ENCODE peak calls at places on chromosomes 4 and X, in six cellular contexts. U is OCI-LY7; K is cardiac muscle cell; Z is CD8-positive, alpha-beta T cell; W is IMR-90; G is BJ. O is an unnamed sample.

GRCh38 chrX:34381241-34381640 is 249.1 kb upstream of the FAM47A start:
- DNase-seq in W (no peak), K (peak), U (no peak), G (no peak), Z (no peak), O (no peak)

GRCh38 chrX:71542411-71542810 is 9.5 kb downstream of the OGT start:
- DNase-seq in G (no peak), K (peak), U (no peak), W (peak), Z (no peak), O (no peak)

GRCh38 chr4:18676136-18676922 is 654.8 kb upstream of the LCORL start:
- DNase-seq in W (no peak), G (peak), U (no peak), K (no peak), Z (no peak), O (no peak)

GRCh38 chrX:55142206-55142918 is 53.5 kb downstream of the PAGE2 start:
- DNase-seq in Z (no peak), K (no peak), G (no peak), U (no peak), W (no peak), O (no peak)

GRCh38 chrX:34656842-34657780 is at the start of gene TMEM47:
- DNase-seq in W (peak), K (peak), U (no peak), Z (no peak), G (peak), O (peak)

GRCh38 chr4:54958236-54958635 is 167.2 kb downstream of the KDR start:
- DNase-seq in G (no peak), U (no peak), Z (peak), W (peak), K (peak), O (no peak)

GRCh38 chr4:98466868-98467599 is 191.4 kb downstream of the TSPAN5 start:
- DNase-seq in Z (no peak), G (no peak), K (no peak), U (no peak), W (peak), O (no peak)

GRCh38 chr4:180827610-180828009 is 1415.6 kb upstream of the TENM3 start:
- DNase-seq in U (no peak), Z (no peak), W (peak), G (no peak), K (peak), O (no peak)

GRCh38 chr4:42512226-42512625 is 114.9 kb downstream of the SHISA3 start:
- DNase-seq in U (no peak), Z (no peak), G (no peak), K (no peak), W (no peak), O (no peak)

GRCh38 chr4:120682981-120683380 is 239.5 kb downstream of the PRDM5 start:
- DNase-seq in G (peak), U (no peak), K (no peak), Z (no peak), W (no peak), O (no peak)

GRCh38 chr4:130563891-130564418 is 1468.0 kb downstream of the C4orf33 start:
- DNase-seq in K (no peak), Z (no peak), U (no peak), G (no peak), W (no peak), O (no peak)

GRCh38 chr4:69999420-69999819 is 3.7 kb downstream of the STATH start:
- DNase-seq in K (peak), G (no peak), U (no peak), W (no peak), Z (no peak), O (no peak)

GRCh38 chr4:23333556-23333945 is 556.3 kb downstream of the PPARGC1A start:
- DNase-seq in K (peak), U (no peak), G (no peak), Z (no peak), W (peak), O (no peak)

GRCh38 chr4:24244663-24245519 is 339.5 kb downstream of the DHX15 start:
- DNase-seq in U (no peak), W (peak), Z (no peak), G (no peak), K (peak), O (no peak)

GRCh38 chrX:133413218-133413925 is 1.9 kb downstream of the GPC4 start:
- DNase-seq in Z (no peak), K (no peak), W (no peak), G (no peak), U (no peak), O (peak)

GRCh38 chr4:133156556-133156955 is 7.5 kb downstream of the PCDH10 start:
- DNase-seq in Z (no peak), G (no peak), K (no peak), U (no peak), W (no peak), O (no peak)

GRCh38 chr4:78477276-78477675 is 74.3 kb upstream of the ANXA3 start:
- DNase-seq in K (peak), Z (no peak), G (peak), U (no peak), W (peak), O (no peak)

GRCh38 chrX:8090482-8090881 is 80.6 kb downstream of the VCX2 start:
- DNase-seq in G (no peak), W (no peak), Z (no peak), K (no peak), U (no peak), O (no peak)

GRCh38 chr4:123478859-123479345 is 82.3 kb downstream of the SPRY1 start:
- DNase-seq in G (peak), W (peak), K (peak), Z (no peak), U (peak), O (no peak)

GRCh38 chr4:6446538-6447451 is 25.6 kb downstream of the PPP2R2C start:
- DNase-seq in K (peak), G (no peak), Z (no peak), W (no peak), U (no peak), O (no peak)

GRCh38 chr4:168474660-168475320 is 5.5 kb downstream of the DDX60L start:
- DNase-seq in G (no peak), Z (no peak), U (no peak), W (no peak), K (no peak), O (no peak)

GRCh38 chrX:124938715-124939114 is 381.0 kb upstream of the TEX13C start:
- DNase-seq in K (no peak), W (no peak), Z (no peak), G (no peak), U (no peak), O (no peak)

GRCh38 chr4:180116840-180117239 is 2126.4 kb upstream of the TENM3 start:
- DNase-seq in W (no peak), U (no peak), K (no peak), Z (no peak), G (no peak), O (no peak)

GRCh38 chr4:184309241-184310170 is 91.8 kb upstream of the ENPP6 start:
- DNase-seq in K (no peak), Z (peak), G (no peak), W (no peak), U (no peak), O (no peak)

GRCh38 chr4:177023951-177024350 is 231.2 kb upstream of the VEGFC start:
- DNase-seq in W (no peak), Z (no peak), U (no peak), K (no peak), G (no peak), O (no peak)
- TF ChIP-seq CTCF in W (no peak), Z (no peak), U (no peak), K (no peak), G (no peak), O (no peak)

GRCh38 chr4:147109800-147110199 is 164.1 kb upstream of the TTC29 start:
- DNase-seq in W (no peak), K (no peak), U (no peak), Z (no peak), G (no peak), O (no peak)
- TF ChIP-seq CTCF in W (no peak), K (no peak), U (no peak), Z (no peak), G (no peak), O (no peak)

DNA sequence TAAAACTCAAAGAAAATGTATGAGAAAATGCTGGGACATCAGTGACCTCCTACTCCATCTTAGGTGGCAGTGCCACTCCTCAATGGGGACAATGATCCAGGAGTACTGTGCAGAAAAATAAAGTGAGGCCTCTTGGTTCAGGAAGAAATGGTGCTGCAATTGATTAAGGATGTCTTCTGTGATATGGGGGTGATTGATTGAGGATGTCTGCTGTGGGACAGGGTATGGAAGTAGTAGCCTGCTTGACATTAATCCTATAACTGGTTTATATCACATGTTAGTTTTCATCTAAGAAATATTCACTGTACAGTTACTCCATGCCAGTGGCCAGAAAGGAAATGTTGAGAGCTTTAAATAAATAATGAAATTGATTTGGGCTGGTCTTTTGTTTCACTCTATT is 20.5 kb downstream of the OTOP1 start:
- DNase-seq in K (no peak), W (no peak), U (no peak), Z (no peak), G (no peak), O (no peak)
- TF ChIP-seq CTCF in K (no peak), W (no peak), U (no peak), Z (no peak), G (no peak), O (no peak)

DNA sequence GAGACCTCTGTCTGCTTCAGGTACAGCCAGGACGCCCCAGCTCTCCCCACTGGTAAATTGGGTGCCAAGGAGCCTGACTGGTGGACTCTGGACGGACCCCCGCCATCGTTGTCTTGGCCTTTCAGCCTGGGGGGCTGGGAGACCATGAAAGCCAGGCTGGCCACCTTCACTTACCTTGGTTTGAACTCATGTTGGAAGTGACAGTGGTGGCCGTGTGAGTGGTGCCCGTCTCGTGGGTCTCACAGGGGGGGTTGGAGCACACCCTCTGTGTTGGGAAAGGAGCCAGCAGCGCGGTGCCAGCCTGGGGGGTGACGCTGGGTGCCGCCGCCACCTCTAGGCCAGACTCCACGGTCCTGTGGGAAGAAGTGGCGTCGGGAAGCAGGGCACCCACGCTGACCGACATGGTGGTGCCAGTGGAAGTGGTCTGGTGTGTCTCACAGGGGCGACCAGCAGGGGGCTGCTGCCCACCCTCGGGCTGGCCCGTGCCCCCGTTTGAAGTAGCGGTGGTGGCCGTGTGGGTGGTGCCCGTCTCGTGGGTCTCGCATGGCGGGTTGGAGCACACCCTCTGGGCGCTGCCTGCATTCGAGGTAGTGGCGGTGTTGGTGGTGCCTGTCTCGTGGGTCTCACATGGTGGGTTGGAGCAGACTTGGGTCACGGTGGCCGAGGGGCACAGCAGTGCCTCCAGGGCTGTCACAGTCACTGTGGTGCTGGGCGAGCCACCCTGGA is 9.6 kb upstream of the RENBP start:
- DNase-seq in Z (no peak), G (no peak), W (no peak), K (no peak), U (no peak), O (no peak)
- TF ChIP-seq CTCF in Z (no peak), G (no peak), W (no peak), K (no peak), U (peak), O (peak)

DNA sequence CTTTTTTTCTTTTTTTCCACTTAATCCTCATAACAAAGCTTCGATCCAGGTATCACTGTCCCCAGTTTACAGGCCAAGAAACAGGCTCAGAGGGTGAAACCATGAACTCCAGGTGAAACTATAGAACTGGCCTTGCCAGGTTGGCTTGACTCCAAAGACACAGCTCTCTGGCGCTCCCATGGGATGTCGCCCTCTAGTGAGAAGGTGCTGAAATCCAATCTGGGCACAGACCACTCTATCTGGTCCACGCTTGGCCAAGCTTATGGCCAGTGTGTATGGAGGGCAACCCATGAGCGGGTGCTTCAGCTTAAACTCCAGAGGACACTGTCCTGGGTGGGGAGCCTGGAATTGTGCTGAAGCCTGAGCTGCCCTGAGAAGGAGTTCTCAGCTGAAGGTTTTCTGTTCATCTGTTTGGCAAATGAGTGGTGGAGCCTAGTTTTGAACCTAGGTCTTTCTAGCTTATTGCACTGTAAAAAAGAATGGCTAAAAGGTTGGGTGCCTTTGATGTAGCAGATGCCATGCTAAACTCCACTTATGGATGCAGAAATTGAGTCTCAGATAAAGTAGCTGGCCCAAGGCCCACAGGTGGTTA is 70.5 kb downstream of the SEL1L3 start:
- DNase-seq in G (no peak), U (peak), Z (no peak), K (peak), W (no peak), O (no peak)
- TF ChIP-seq CTCF in G (peak), U (peak), Z (no peak), K (peak), W (peak), O (peak)

DNA sequence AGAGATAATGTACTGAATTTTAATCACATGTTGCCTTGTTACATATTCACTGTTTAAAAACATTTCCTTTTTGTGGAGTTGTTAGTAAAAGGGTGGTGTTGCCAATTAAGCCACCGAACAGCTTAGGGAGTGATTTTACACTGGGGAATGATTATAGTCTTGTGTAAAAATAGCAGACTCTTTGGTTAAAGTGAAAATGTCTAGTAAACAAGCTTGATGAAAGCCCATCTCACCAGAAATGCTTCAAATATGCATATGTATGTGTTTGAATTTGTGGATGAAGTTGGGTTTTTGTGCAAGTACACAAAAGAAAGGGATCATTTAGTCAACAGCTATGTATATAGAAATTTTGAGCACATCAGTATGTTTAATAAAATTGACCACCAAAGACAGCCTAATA is 90.2 kb downstream of the CFAP299 start:
- DNase-seq in Z (no peak), G (no peak), U (no peak), W (no peak), K (no peak), O (no peak)
- TF ChIP-seq CTCF in Z (no peak), G (no peak), U (no peak), W (no peak), K (no peak), O (no peak)